ENCODE peak calls at places on chromosomes 11 and 22, in five cellular contexts. P is A549, I is cardiac muscle cell, R is RWPE1, M is putamen. N is an unnamed sample.

GRCh38 chr22:24106385-24107381 is 74.6 kb upstream of the SUSD2 start:
- DNase-seq in R (no peak), M (no peak), I (no peak), P (no peak), N (no peak)

GRCh38 chr11:73221996-73222395 is 3.9 kb downstream of the P2RY2 start:
- DNase-seq in R (no peak), P (no peak), M (no peak), I (no peak), N (no peak)

GRCh38 chr22:31393890-31394289 is 5.5 kb upstream of the DRG1 start:
- DNase-seq in M (no peak), P (no peak), R (no peak), I (no peak), N (no peak)

GRCh38 chr11:66580803-66581202 is 12.1 kb downstream of the CCDC87 start:
- DNase-seq in M (no peak), P (no peak), R (no peak), I (no peak), N (no peak)

GRCh38 chr22:50270302-50271010 is at the start of gene MAPK11:
- DNase-seq in I (peak), M (peak), R (no peak), P (no peak), N (no peak)

GRCh38 chr11:68021167-68021787 is 9.2 kb upstream of the NDUFS8 start:
- DNase-seq in I (peak), R (no peak), P (no peak), M (no peak), N (no peak)

GRCh38 chr22:49937758-49938564 is 19.5 kb downstream of the CRELD2 start:
- DNase-seq in M (peak), I (no peak), R (no peak), P (no peak), N (peak)

GRCh38 chr11:64643258-64643881 is 52.4 kb downstream of the SLC22A12 start:
- DNase-seq in P (no peak), R (no peak), I (peak), M (peak), N (no peak)

GRCh38 chr11:122246885-122247284 is 130.9 kb upstream of the BLID start:
- DNase-seq in P (no peak), R (no peak), I (no peak), M (no peak), N (no peak)

N was measured in COLO829.